ENCODE peak calls at places on chromosomes 3 and 15, in nine cellular contexts. Y is stimulated activated naive CD4-positive, alpha-beta T cell; E is body of pancreas; I is cardiac fibroblast; D is bronchial epithelial cell; B is AG10803; J is cerebellum; R is activated T-helper 1 cell treated with Interleukin-2 at 50 U/mL for 16 hours; S is nephron progenitor cell. K is an unnamed sample.

GRCh38 chr3:16908878-16909277 is 24.1 kb downstream of the PLCL2 start:
- DNase-seq in D (no peak), S (no peak), Y (no peak), B (no peak), J (no peak), R (no peak), E (no peak), I (no peak), K (no peak)

GRCh38 chr3:65436580-65436979 is 602.1 kb downstream of the MAGI1 start:
- DNase-seq in E (no peak), R (no peak), S (peak), J (no peak), Y (no peak), I (peak), D (no peak), B (no peak), K (no peak)

GRCh38 chr3:193730498-193730897 is 137.5 kb downstream of the OPA1 start:
- DNase-seq in D (no peak), B (no peak), S (no peak), I (no peak), Y (no peak), J (no peak), R (no peak), E (no peak), K (no peak)

GRCh38 chr3:25153561-25153960 is 274.5 kb upstream of the RARB start:
- DNase-seq in J (no peak), E (no peak), S (no peak), Y (no peak), B (no peak), D (peak), R (no peak), I (no peak), K (no peak)

GRCh38 chr3:147407107-147407494 is 758 bp upstream of the ZIC4 start:
- DNase-seq in I (no peak), J (no peak), R (no peak), S (no peak), Y (no peak), D (no peak), B (no peak), E (no peak), K (no peak)

GRCh38 chr3:195143221-195143620 is 127.7 kb downstream of the XXYLT1 start:
- DNase-seq in E (no peak), Y (no peak), D (no peak), B (peak), S (no peak), R (no peak), J (no peak), I (no peak), K (no peak)

GRCh38 chr3:13713396-13713795 is 164.5 kb downstream of the FBLN2 start:
- DNase-seq in S (no peak), Y (no peak), R (no peak), E (no peak), D (no peak), B (no peak), I (no peak), J (no peak), K (no peak)

GRCh38 chr3:79052054-79052681 is 715.6 kb downstream of the ROBO1 start:
- DNase-seq in J (no peak), B (no peak), D (no peak), I (no peak), S (peak), Y (no peak), R (no peak), E (no peak), K (no peak)

GRCh38 chr3:21750291-21750690 is 719 bp downstream of the ZNF385D start:
- DNase-seq in Y (no peak), B (no peak), J (peak), E (no peak), I (peak), S (no peak), D (peak), R (no peak), K (no peak)

GRCh38 chr3:47577583-47578118 is 1.0 kb downstream of the CSPG5 start:
- DNase-seq in D (no peak), S (peak), B (no peak), J (peak), E (peak), I (no peak), R (no peak), Y (no peak), K (no peak)

GRCh38 chr3:150384517-150385212 is 23.4 kb upstream of the TSC22D2 start:
- DNase-seq in S (peak), Y (peak), D (no peak), B (no peak), R (peak), E (peak), I (peak), J (no peak), K (no peak)

GRCh38 chr3:185717121-185717520 is 107.7 kb downstream of the IGF2BP2 start:
- DNase-seq in J (peak), E (peak), B (peak), Y (no peak), R (no peak), D (peak), S (no peak), I (peak), K (no peak)

GRCh38 chr3:188507244-188507720 is 353.3 kb downstream of the LPP start:
- DNase-seq in E (peak), B (peak), I (peak), S (no peak), D (peak), J (no peak), Y (no peak), R (no peak), K (no peak)

GRCh38 chr3:12476238-12476897 is 7.9 kb upstream of the TSEN2 start:
- DNase-seq in J (no peak), I (peak), S (no peak), E (no peak), R (no peak), Y (no peak), D (peak), B (peak), K (no peak)

GRCh38 chr15:59051867-59052861 is 52.8 kb upstream of the CCNB2 start:
- DNase-seq in S (no peak), J (no peak), I (no peak), R (no peak), E (no peak), B (no peak), D (no peak), Y (no peak), K (no peak)

GRCh38 chr3:133955892-133956291 is 60.2 kb upstream of the RAB6B start:
- DNase-seq in S (no peak), Y (no peak), R (no peak), E (no peak), B (no peak), J (no peak), D (no peak), I (no peak), K (no peak)

GRCh38 chr3:152436707-152437615 is 168.2 kb downstream of the MBNL1 start:
- DNase-seq in D (no peak), B (peak), S (no peak), J (no peak), R (no peak), E (no peak), Y (no peak), I (no peak), K (no peak)

GRCh38 chr3:64945171-64945684 is 257.4 kb upstream of the ADAMTS9 start:
- DNase-seq in Y (no peak), E (peak), D (no peak), I (peak), J (no peak), B (no peak), S (peak), R (no peak), K (no peak)

GRCh38 chr3:108736821-108737220 is 20.4 kb downstream of the RETNLB start:
- DNase-seq in S (no peak), B (no peak), D (peak), I (no peak), E (no peak), J (no peak), Y (no peak), R (no peak), K (no peak)

GRCh38 chr15:39587910-39588530 is 7.1 kb downstream of the THBS1 start:
- DNase-seq in R (no peak), B (peak), E (no peak), Y (no peak), J (no peak), I (peak), D (peak), S (no peak), K (no peak)

GRCh38 chr15:60932051-60932915 is 296.8 kb downstream of the RORA start:
- DNase-seq in Y (peak), D (peak), B (peak), I (peak), J (peak), R (peak), E (no peak), S (no peak), K (peak)